ENCODE peak calls at places on chromosomes 6 and 20, in nine cellular contexts. One of them, this sample, is unnamed.

GRCh38 chr6:35690484-35690883 is 1.8 kb upstream of the FKBP5 start:
- DNase-seq in ovary: no peak
- DNase-seq in left ventricle myocardium inferior: no peak
- DNase-seq in mesothelial cell of epicardium: no peak
- DNase-seq in AG04449: no peak
- DNase-seq in fibroblast of the aortic adventitia: no peak
- DNase-seq in progenitor cell of endocrine pancreas: no peak
- DNase-seq in CD8-positive, alpha-beta T cell: no peak
- DNase-seq in endothelial cell of umbilical vein: no peak
- DNase-seq in this sample: no peak

GRCh38 chr20:2826655-2827054 is 10.5 kb downstream of the TMEM239 start:
- DNase-seq in ovary: no peak
- DNase-seq in left ventricle myocardium inferior: no peak
- DNase-seq in mesothelial cell of epicardium: no peak
- DNase-seq in AG04449: no peak
- DNase-seq in fibroblast of the aortic adventitia: no peak
- DNase-seq in progenitor cell of endocrine pancreas: no peak
- DNase-seq in CD8-positive, alpha-beta T cell: no peak
- DNase-seq in endothelial cell of umbilical vein: no peak
- DNase-seq in this sample: no peak

GRCh38 chr20:36821964-36822437 is 48.4 kb upstream of the DSN1 start:
- DNase-seq in ovary: no peak
- DNase-seq in left ventricle myocardium inferior: no peak
- DNase-seq in mesothelial cell of epicardium: no peak
- DNase-seq in AG04449: no peak
- DNase-seq in fibroblast of the aortic adventitia: no peak
- DNase-seq in progenitor cell of endocrine pancreas: no peak
- DNase-seq in CD8-positive, alpha-beta T cell: no peak
- DNase-seq in endothelial cell of umbilical vein: no peak
- DNase-seq in this sample: no peak

GRCh38 chr6:77688641-77689040 is 35.8 kb downstream of the MEI4 start:
- DNase-seq in ovary: no peak
- DNase-seq in left ventricle myocardium inferior: no peak
- DNase-seq in mesothelial cell of epicardium: no peak
- DNase-seq in AG04449: no peak
- DNase-seq in fibroblast of the aortic adventitia: no peak
- DNase-seq in progenitor cell of endocrine pancreas: no peak
- DNase-seq in CD8-positive, alpha-beta T cell: no peak
- DNase-seq in endothelial cell of umbilical vein: no peak
- DNase-seq in this sample: no peak

GRCh38 chr20:2305946-2306345 is 10.1 kb downstream of the TGM3 start:
- DNase-seq in ovary: no peak
- DNase-seq in left ventricle myocardium inferior: no peak
- DNase-seq in mesothelial cell of epicardium: no peak
- DNase-seq in AG04449: no peak
- DNase-seq in fibroblast of the aortic adventitia: no peak
- DNase-seq in progenitor cell of endocrine pancreas: no peak
- DNase-seq in CD8-positive, alpha-beta T cell: no peak
- DNase-seq in endothelial cell of umbilical vein: no peak
- DNase-seq in this sample: no peak

GRCh38 chr6:135503703-135504475 is 6.3 kb upstream of the AHI1 start:
- DNase-seq in ovary: no peak
- DNase-seq in left ventricle myocardium inferior: no peak
- DNase-seq in mesothelial cell of epicardium: no peak
- DNase-seq in AG04449: no peak
- DNase-seq in fibroblast of the aortic adventitia: no peak
- DNase-seq in progenitor cell of endocrine pancreas: no peak
- DNase-seq in CD8-positive, alpha-beta T cell: no peak
- DNase-seq in endothelial cell of umbilical vein: no peak
- DNase-seq in this sample: no peak

GRCh38 chr6:170107606-170108222 is 183.2 kb downstream of the DLL1 start:
- DNase-seq in ovary: no peak
- DNase-seq in left ventricle myocardium inferior: peak; percentile 3
- DNase-seq in mesothelial cell of epicardium: no peak
- DNase-seq in AG04449: no peak
- DNase-seq in fibroblast of the aortic adventitia: no peak
- DNase-seq in progenitor cell of endocrine pancreas: no peak
- DNase-seq in CD8-positive, alpha-beta T cell: no peak
- DNase-seq in endothelial cell of umbilical vein: no peak
- DNase-seq in this sample: no peak

GRCh38 chr6:36132221-36132895 is 2.0 kb downstream of the MAPK13 start:
- DNase-seq in ovary: no peak
- DNase-seq in left ventricle myocardium inferior: no peak
- DNase-seq in mesothelial cell of epicardium: no peak
- DNase-seq in AG04449: no peak
- DNase-seq in fibroblast of the aortic adventitia: no peak
- DNase-seq in progenitor cell of endocrine pancreas: no peak
- DNase-seq in CD8-positive, alpha-beta T cell: no peak
- DNase-seq in endothelial cell of umbilical vein: no peak
- DNase-seq in this sample: no peak

GRCh38 chr20:13672657-13673056 is 33.9 kb upstream of the TASP1 start:
- DNase-seq in ovary: no peak
- DNase-seq in left ventricle myocardium inferior: no peak
- DNase-seq in mesothelial cell of epicardium: no peak
- DNase-seq in AG04449: no peak
- DNase-seq in fibroblast of the aortic adventitia: peak; percentile 10
- DNase-seq in progenitor cell of endocrine pancreas: no peak
- DNase-seq in CD8-positive, alpha-beta T cell: no peak
- DNase-seq in endothelial cell of umbilical vein: no peak
- DNase-seq in this sample: no peak

GRCh38 chr20:52494244-52494643 is 302.7 kb upstream of the ZFP64 start:
- DNase-seq in ovary: no peak
- DNase-seq in left ventricle myocardium inferior: no peak
- DNase-seq in mesothelial cell of epicardium: no peak
- DNase-seq in AG04449: peak; percentile 95
- DNase-seq in fibroblast of the aortic adventitia: peak; percentile 48
- DNase-seq in progenitor cell of endocrine pancreas: no peak
- DNase-seq in CD8-positive, alpha-beta T cell: peak; percentile 28
- DNase-seq in endothelial cell of umbilical vein: peak; percentile 94
- DNase-seq in this sample: no peak

GRCh38 chr6:126307859-126308258 is 32.1 kb upstream of the CENPW start:
- DNase-seq in ovary: no peak
- DNase-seq in left ventricle myocardium inferior: no peak
- DNase-seq in mesothelial cell of epicardium: no peak
- DNase-seq in AG04449: peak; percentile 9
- DNase-seq in fibroblast of the aortic adventitia: peak; percentile 87
- DNase-seq in progenitor cell of endocrine pancreas: no peak
- DNase-seq in CD8-positive, alpha-beta T cell: no peak
- DNase-seq in endothelial cell of umbilical vein: peak; percentile 32
- DNase-seq in this sample: no peak

GRCh38 chr6:21003780-21004541 is 469.7 kb downstream of the CDKAL1 start:
- DNase-seq in ovary: no peak
- DNase-seq in left ventricle myocardium inferior: no peak
- DNase-seq in mesothelial cell of epicardium: no peak
- DNase-seq in AG04449: no peak
- DNase-seq in fibroblast of the aortic adventitia: peak; percentile 96
- DNase-seq in progenitor cell of endocrine pancreas: no peak
- DNase-seq in CD8-positive, alpha-beta T cell: no peak
- DNase-seq in endothelial cell of umbilical vein: peak; percentile 93
- DNase-seq in this sample: no peak

GRCh38 chr6:156778615-156779205 is 1.5 kb downstream of the ARID1B start:
- DNase-seq in ovary: peak; percentile 76
- DNase-seq in left ventricle myocardium inferior: peak; percentile 62
- DNase-seq in mesothelial cell of epicardium: peak; percentile 31
- DNase-seq in AG04449: no peak
- DNase-seq in fibroblast of the aortic adventitia: peak; percentile 37
- DNase-seq in progenitor cell of endocrine pancreas: peak; percentile 37
- DNase-seq in CD8-positive, alpha-beta T cell: peak; percentile 51
- DNase-seq in endothelial cell of umbilical vein: peak; percentile 43
- DNase-seq in this sample: peak; percentile 41

GRCh38 chr6:166757226-166758135 is 130.4 kb upstream of the RPS6KA2 start:
- DNase-seq in ovary: no peak
- DNase-seq in left ventricle myocardium inferior: no peak
- DNase-seq in mesothelial cell of epicardium: no peak
- DNase-seq in AG04449: no peak
- DNase-seq in fibroblast of the aortic adventitia: peak; percentile 25
- DNase-seq in progenitor cell of endocrine pancreas: no peak
- DNase-seq in CD8-positive, alpha-beta T cell: peak; percentile 20
- DNase-seq in endothelial cell of umbilical vein: no peak
- DNase-seq in this sample: no peak

GRCh38 chr6:56475736-56476457 is 166.8 kb downstream of the DST start:
- DNase-seq in ovary: no peak
- DNase-seq in left ventricle myocardium inferior: peak; percentile 20
- DNase-seq in mesothelial cell of epicardium: no peak
- DNase-seq in AG04449: no peak
- DNase-seq in fibroblast of the aortic adventitia: peak; percentile 79
- DNase-seq in progenitor cell of endocrine pancreas: no peak
- DNase-seq in CD8-positive, alpha-beta T cell: no peak
- DNase-seq in endothelial cell of umbilical vein: peak; percentile 74
- DNase-seq in this sample: no peak

GRCh38 chr20:16488086-16488485 is 85.2 kb downstream of the KIF16B start:
- DNase-seq in ovary: no peak
- DNase-seq in left ventricle myocardium inferior: no peak
- DNase-seq in mesothelial cell of epicardium: no peak
- DNase-seq in AG04449: no peak
- DNase-seq in fibroblast of the aortic adventitia: no peak
- DNase-seq in progenitor cell of endocrine pancreas: no peak
- DNase-seq in CD8-positive, alpha-beta T cell: no peak
- DNase-seq in endothelial cell of umbilical vein: no peak
- DNase-seq in this sample: no peak

GRCh38 chr6:42960243-42961019 is at the start of gene GNMT:
- DNase-seq in ovary: peak; percentile 74
- DNase-seq in left ventricle myocardium inferior: peak; percentile 68
- DNase-seq in mesothelial cell of epicardium: peak; percentile 45
- DNase-seq in AG04449: no peak
- DNase-seq in fibroblast of the aortic adventitia: no peak
- DNase-seq in progenitor cell of endocrine pancreas: peak; percentile 64
- DNase-seq in CD8-positive, alpha-beta T cell: peak; percentile 40
- DNase-seq in endothelial cell of umbilical vein: peak; percentile 42
- DNase-seq in this sample: peak; percentile 12

GRCh38 chr6:52293067-52293466 is 8.5 kb upstream of the MCM3 start:
- DNase-seq in ovary: no peak
- DNase-seq in left ventricle myocardium inferior: no peak
- DNase-seq in mesothelial cell of epicardium: no peak
- DNase-seq in AG04449: no peak
- DNase-seq in fibroblast of the aortic adventitia: no peak
- DNase-seq in progenitor cell of endocrine pancreas: no peak
- DNase-seq in CD8-positive, alpha-beta T cell: no peak
- DNase-seq in endothelial cell of umbilical vein: peak; percentile 74
- DNase-seq in this sample: no peak

GRCh38 chr6:134512946-134513345 is 195.0 kb upstream of the SGK1 start:
- DNase-seq in ovary: no peak
- DNase-seq in left ventricle myocardium inferior: peak; percentile 64
- DNase-seq in mesothelial cell of epicardium: no peak
- DNase-seq in AG04449: no peak
- DNase-seq in fibroblast of the aortic adventitia: peak; percentile 20
- DNase-seq in progenitor cell of endocrine pancreas: no peak
- DNase-seq in CD8-positive, alpha-beta T cell: no peak
- DNase-seq in endothelial cell of umbilical vein: peak; percentile 50
- DNase-seq in this sample: no peak

GRCh38 chr6:133774356-133774755 is 114.6 kb upstream of the TCF21 start:
- DNase-seq in ovary: no peak
- DNase-seq in left ventricle myocardium inferior: no peak
- DNase-seq in mesothelial cell of epicardium: no peak
- DNase-seq in AG04449: no peak
- DNase-seq in fibroblast of the aortic adventitia: peak; percentile 58
- DNase-seq in progenitor cell of endocrine pancreas: no peak
- DNase-seq in CD8-positive, alpha-beta T cell: no peak
- DNase-seq in endothelial cell of umbilical vein: peak; percentile 44
- DNase-seq in this sample: no peak

GRCh38 chr6:2891768-2892170 is 11.3 kb downstream of the SERPINB9 start:
- DNase-seq in ovary: no peak
- DNase-seq in left ventricle myocardium inferior: no peak
- DNase-seq in mesothelial cell of epicardium: no peak
- DNase-seq in AG04449: no peak
- DNase-seq in fibroblast of the aortic adventitia: no peak
- DNase-seq in progenitor cell of endocrine pancreas: no peak
- DNase-seq in CD8-positive, alpha-beta T cell: peak; percentile 89
- DNase-seq in endothelial cell of umbilical vein: no peak
- DNase-seq in this sample: no peak

GRCh38 chr20:60718743-60719142 is 533.3 kb upstream of the CDH4 start:
- DNase-seq in ovary: no peak
- DNase-seq in left ventricle myocardium inferior: no peak
- DNase-seq in mesothelial cell of epicardium: no peak
- DNase-seq in AG04449: no peak
- DNase-seq in fibroblast of the aortic adventitia: no peak
- DNase-seq in progenitor cell of endocrine pancreas: no peak
- DNase-seq in CD8-positive, alpha-beta T cell: no peak
- DNase-seq in endothelial cell of umbilical vein: no peak
- DNase-seq in this sample: no peak

GRCh38 chr20:60715172-60715571 is 536.9 kb upstream of the CDH4 start:
- DNase-seq in ovary: no peak
- DNase-seq in left ventricle myocardium inferior: no peak
- DNase-seq in mesothelial cell of epicardium: no peak
- DNase-seq in AG04449: no peak
- DNase-seq in fibroblast of the aortic adventitia: no peak
- DNase-seq in progenitor cell of endocrine pancreas: no peak
- DNase-seq in CD8-positive, alpha-beta T cell: no peak
- DNase-seq in endothelial cell of umbilical vein: no peak
- DNase-seq in this sample: no peak
- TF ChIP-seq CTCF in ovary: no peak
- TF ChIP-seq CTCF in left ventricle myocardium inferior: no peak
- TF ChIP-seq CTCF in mesothelial cell of epicardium: no peak
- TF ChIP-seq CTCF in AG04449: no peak
- TF ChIP-seq CTCF in fibroblast of the aortic adventitia: no peak
- TF ChIP-seq CTCF in progenitor cell of endocrine pancreas: peak; percentile 32
- TF ChIP-seq CTCF in CD8-positive, alpha-beta T cell: no peak
- TF ChIP-seq CTCF in endothelial cell of umbilical vein: no peak
- TF ChIP-seq CTCF in this sample: no peak

GRCh38 chr6:152267967-152268845 is 369.0 kb downstream of the SYNE1 start:
- DNase-seq in ovary: no peak
- DNase-seq in left ventricle myocardium inferior: no peak
- DNase-seq in mesothelial cell of epicardium: no peak
- DNase-seq in AG04449: no peak
- DNase-seq in fibroblast of the aortic adventitia: peak; percentile 59
- DNase-seq in progenitor cell of endocrine pancreas: no peak
- DNase-seq in CD8-positive, alpha-beta T cell: no peak
- DNase-seq in endothelial cell of umbilical vein: peak; percentile 52
- DNase-seq in this sample: no peak
- TF ChIP-seq CTCF in ovary: peak; percentile 46
- TF ChIP-seq CTCF in left ventricle myocardium inferior: peak; percentile 67
- TF ChIP-seq CTCF in mesothelial cell of epicardium: peak; percentile 64
- TF ChIP-seq CTCF in AG04449: peak; percentile 24
- TF ChIP-seq CTCF in fibroblast of the aortic adventitia: peak; percentile 58
- TF ChIP-seq CTCF in progenitor cell of endocrine pancreas: peak; percentile 74
- TF ChIP-seq CTCF in CD8-positive, alpha-beta T cell: peak; percentile 88
- TF ChIP-seq CTCF in endothelial cell of umbilical vein: peak; percentile 25
- TF ChIP-seq CTCF in this sample: peak; percentile 84

GRCh38 chr6:118284736-118285360 is 263.2 kb upstream of the PLN start:
- DNase-seq in ovary: no peak
- DNase-seq in left ventricle myocardium inferior: no peak
- DNase-seq in mesothelial cell of epicardium: no peak
- DNase-seq in AG04449: no peak
- DNase-seq in fibroblast of the aortic adventitia: peak; percentile 47
- DNase-seq in progenitor cell of endocrine pancreas: no peak
- DNase-seq in CD8-positive, alpha-beta T cell: no peak
- DNase-seq in endothelial cell of umbilical vein: peak; percentile 35
- DNase-seq in this sample: no peak
- TF ChIP-seq CTCF in ovary: peak; percentile 40
- TF ChIP-seq CTCF in left ventricle myocardium inferior: peak; percentile 64
- TF ChIP-seq CTCF in mesothelial cell of epicardium: no peak
- TF ChIP-seq CTCF in AG04449: peak; percentile 33
- TF ChIP-seq CTCF in fibroblast of the aortic adventitia: peak; percentile 59
- TF ChIP-seq CTCF in progenitor cell of endocrine pancreas: peak; percentile 41
- TF ChIP-seq CTCF in CD8-positive, alpha-beta T cell: no peak
- TF ChIP-seq CTCF in endothelial cell of umbilical vein: peak; percentile 42
- TF ChIP-seq CTCF in this sample: peak; percentile 46

DNA sequence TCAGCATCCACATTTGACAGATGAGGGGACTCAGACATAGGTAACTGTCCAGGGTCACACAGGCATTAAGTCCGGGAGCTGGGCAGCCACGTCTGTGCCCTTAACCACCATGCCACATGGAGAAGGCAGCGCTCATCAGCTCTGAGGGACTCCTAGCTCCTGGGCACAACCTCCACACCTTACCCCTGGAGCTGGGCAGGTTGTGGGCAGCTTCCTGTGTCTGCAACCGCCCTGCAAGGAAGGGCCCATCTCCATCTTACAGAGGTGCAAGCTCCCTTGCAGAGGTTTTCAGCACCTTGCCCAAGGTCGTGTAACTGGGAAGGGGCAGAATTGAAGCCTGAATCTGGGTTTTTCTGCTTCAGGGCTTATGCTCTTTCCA is 7.9 kb downstream of the CCDC167 start:
- DNase-seq in ovary: no peak
- DNase-seq in left ventricle myocardium inferior: no peak
- DNase-seq in mesothelial cell of epicardium: no peak
- DNase-seq in AG04449: no peak
- DNase-seq in fibroblast of the aortic adventitia: no peak
- DNase-seq in progenitor cell of endocrine pancreas: no peak
- DNase-seq in CD8-positive, alpha-beta T cell: no peak
- DNase-seq in endothelial cell of umbilical vein: no peak
- DNase-seq in this sample: no peak
- TF ChIP-seq CTCF in ovary: no peak
- TF ChIP-seq CTCF in left ventricle myocardium inferior: no peak
- TF ChIP-seq CTCF in mesothelial cell of epicardium: no peak
- TF ChIP-seq CTCF in AG04449: no peak
- TF ChIP-seq CTCF in fibroblast of the aortic adventitia: no peak
- TF ChIP-seq CTCF in progenitor cell of endocrine pancreas: no peak
- TF ChIP-seq CTCF in CD8-positive, alpha-beta T cell: no peak
- TF ChIP-seq CTCF in endothelial cell of umbilical vein: no peak
- TF ChIP-seq CTCF in this sample: no peak